ENCODE peak calls at places on chromosomes 12 and 14, in seven cellular contexts. B, W, F, N, T, M and R are unnamed samples.

GRCh38 chr12:52990206-52990605 is 16.1 kb upstream of the EIF4B start:
- DNase-seq in F (no peak), W (no peak), B (no peak), T (no peak), M (peak; percentile 59), N (no peak), R (no peak)

GRCh38 chr12:16608346-16608745 is 2.4 kb upstream of the LMO3 start:
- DNase-seq in N (no peak), W (no peak), B (no peak), F (no peak), M (no peak), T (no peak), R (no peak)

GRCh38 chr12:64269161-64269560 is 47.1 kb upstream of the KICS2 start:
- DNase-seq in N (no peak), W (no peak), M (no peak), T (no peak), B (no peak), F (no peak), R (no peak)

GRCh38 chr12:91189526-91189925 is 6.9 kb upstream of the DCN start:
- DNase-seq in W (no peak), T (no peak), F (no peak), N (no peak), M (peak; percentile 71), B (peak; percentile 10), R (no peak)

GRCh38 chr12:114986849-114987248 is 302.9 kb upstream of the TBX3 start:
- DNase-seq in N (no peak), M (no peak), F (no peak), W (no peak), B (no peak), T (no peak), R (no peak)

GRCh38 chr14:81432171-81432570 is 32.0 kb upstream of the STON2 start:
- DNase-seq in B (no peak), N (no peak), M (no peak), W (no peak), T (no peak), F (no peak), R (no peak)

GRCh38 chr14:70622111-70622712 is 19.5 kb upstream of the TTC9 start:
- DNase-seq in T (no peak), N (no peak), W (peak; percentile 33), B (no peak), M (peak; percentile 12), F (no peak), R (no peak)

GRCh38 chr14:91493169-91493568 is 16.9 kb downstream of the PPP4R3A start:
- DNase-seq in M (peak; percentile 38), W (no peak), N (no peak), B (no peak), T (no peak), F (no peak), R (no peak)

GRCh38 chr14:103156733-103157411 is 33.6 kb downstream of the TNFAIP2 start:
- DNase-seq in B (no peak), F (no peak), N (no peak), T (no peak), W (peak; percentile 46), M (no peak), R (no peak)

GRCh38 chr12:53452159-53453077 is 516 bp downstream of the PCBP2 start:
- DNase-seq in B (peak; percentile 81), N (peak; percentile 90), F (peak; percentile 91), M (peak; percentile 86), T (peak; percentile 66), W (peak; percentile 90), R (no peak)

GRCh38 chr12:133129368-133130037 is 571 bp downstream of the ZNF891 start:
- DNase-seq in T (no peak), W (peak; percentile 6), F (peak; percentile 24), N (no peak), M (peak; percentile 14), B (no peak), R (no peak)

GRCh38 chr14:73977896-73978295 is 27.8 kb downstream of the COQ6 start:
- DNase-seq in W (no peak), T (no peak), N (no peak), F (no peak), B (no peak), M (no peak), R (no peak)

GRCh38 chr14:62614117-62614516 is 431.1 kb downstream of the KCNH5 start:
- DNase-seq in B (no peak), T (no peak), N (no peak), M (no peak), F (no peak), W (no peak), R (no peak)

GRCh38 chr12:131896811-131897270 is 2.4 kb downstream of the ULK1 start:
- DNase-seq in W (no peak), M (no peak), B (no peak), T (no peak), F (no peak), N (no peak), R (no peak)

DNA sequence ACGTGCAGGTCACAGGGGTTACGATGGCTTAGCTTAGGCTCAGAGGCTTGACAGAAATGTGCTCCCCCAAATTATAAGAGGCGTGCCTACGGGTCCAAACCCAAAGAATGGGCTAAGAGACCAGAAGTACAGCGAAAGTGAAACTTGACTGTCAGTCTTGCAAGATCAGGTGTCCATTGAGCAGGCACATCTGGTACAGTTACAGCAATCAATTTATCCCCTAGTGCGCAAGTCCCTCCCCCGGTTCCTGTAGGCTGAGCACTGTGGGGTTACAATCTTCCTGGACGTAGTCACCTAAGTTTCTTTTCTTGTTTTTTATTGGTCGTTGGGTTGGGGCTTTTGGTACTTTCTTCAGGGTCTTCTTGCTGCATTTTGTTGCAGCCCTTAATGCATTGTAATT is 134.2 kb downstream of the UNC79 start:
- DNase-seq in F (no peak), B (no peak), M (no peak), T (no peak), W (no peak), N (no peak), R (no peak)
- TF ChIP-seq CTCF in F (no peak), B (no peak), M (no peak), T (no peak), W (no peak), N (no peak), R (no peak)

DNA sequence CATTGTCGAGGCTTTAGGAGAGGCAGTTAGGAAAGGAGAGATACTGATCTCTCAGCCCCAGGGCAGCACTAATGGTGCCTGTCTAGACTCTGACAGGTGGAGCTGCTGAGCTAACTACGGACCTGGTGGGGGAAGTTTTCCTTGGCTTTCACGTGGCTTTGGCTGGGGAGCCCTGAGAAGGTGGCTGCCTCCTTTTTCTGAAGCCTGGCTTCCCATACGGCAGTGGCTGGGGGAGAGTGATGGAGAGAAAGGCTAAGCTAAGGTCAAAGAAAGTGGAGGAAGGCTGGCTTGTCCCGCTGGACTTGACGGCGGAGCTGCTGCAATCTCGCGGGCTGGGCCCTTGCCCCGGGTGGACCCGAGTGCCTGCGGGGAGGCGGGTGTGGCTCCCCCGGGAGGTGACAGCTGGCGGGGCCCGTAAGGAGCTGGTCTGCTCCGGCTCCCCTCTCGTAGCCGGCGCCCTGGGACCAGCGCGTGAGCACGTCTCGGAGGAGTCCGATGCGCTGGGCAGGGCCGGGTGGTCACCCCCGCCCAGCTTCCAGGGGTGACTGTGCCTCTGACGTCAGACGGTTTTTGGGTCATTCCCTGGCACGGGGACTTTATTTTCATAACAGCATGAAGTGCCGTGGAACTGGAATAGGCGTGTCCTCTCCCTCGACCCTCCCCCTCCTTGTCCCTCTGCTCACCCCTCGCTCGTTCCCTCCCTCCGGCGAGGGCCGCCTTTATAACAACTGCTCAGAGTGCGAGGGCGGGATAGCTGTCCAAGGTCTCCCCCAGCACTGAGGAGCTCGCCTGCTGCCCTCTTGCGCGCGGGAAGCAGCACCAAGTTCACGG is at the start of gene GPRC5A:
- DNase-seq in N (peak; percentile 95), T (peak; percentile 87), M (peak; percentile 88), W (peak; percentile 60), B (peak; percentile 84), F (peak; percentile 94), R (peak; percentile 93)
- TF ChIP-seq CTCF in N (peak; percentile 13), T (peak; percentile 37), M (peak; percentile 29), W (no peak), B (peak; percentile 41), F (peak; percentile 16), R (no peak)

GRCh38 chr12:130764073-130764472 is 48.0 kb upstream of the RIMBP2 start:
- DNase-seq in N (no peak), F (no peak), M (peak; percentile 5), W (no peak), T (no peak), B (no peak), R (no peak)
- TF ChIP-seq CTCF in N (no peak), F (no peak), M (no peak), W (no peak), T (no peak), B (no peak), R (no peak)

GRCh38 chr14:31510855-31511254 is 23.0 kb upstream of the GPR33 start:
- DNase-seq in F (no peak), B (no peak), T (no peak), M (no peak), N (no peak), W (no peak), R (no peak)

GRCh38 chr14:31508140-31508539 is 20.3 kb upstream of the GPR33 start:
- DNase-seq in B (no peak), N (no peak), M (no peak), W (peak; percentile 30), F (no peak), T (no peak), R (no peak)

GRCh38 chr14:31505411-31505810 is 17.6 kb upstream of the GPR33 start:
- DNase-seq in T (peak; percentile 48), M (peak; percentile 81), N (no peak), W (no peak), B (no peak), F (no peak), R (no peak)

DNA sequence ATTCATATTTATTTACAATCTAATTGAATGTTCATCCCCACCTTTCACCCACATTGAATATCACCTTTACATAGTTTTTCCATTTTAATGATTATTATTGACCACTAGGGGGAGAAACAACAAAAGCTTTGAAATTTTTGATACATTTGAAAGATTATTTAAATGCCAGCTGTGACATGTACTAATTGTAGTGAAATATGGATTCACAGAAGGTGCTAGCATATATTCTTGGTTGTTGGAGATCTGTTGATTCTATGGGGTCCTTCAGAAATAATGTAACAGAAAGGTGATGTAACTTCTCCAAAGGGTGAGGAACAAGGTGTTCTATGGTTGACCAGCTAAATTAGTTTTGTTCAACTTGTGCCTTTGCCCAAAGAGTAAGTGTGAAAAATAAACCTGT is 22.4 kb upstream of the GPR33 start:
- DNase-seq in T (no peak), F (no peak), M (peak; percentile 8), B (no peak), N (no peak), W (no peak), R (peak; percentile 2)
- TF ChIP-seq CTCF in T (no peak), F (peak; percentile 3), M (peak; percentile 58), B (peak; percentile 30), N (peak; percentile 62), W (peak; percentile 66), R (peak; percentile 46)